ENCODE peak calls at places on chromosomes 1 and 21, in eight cellular contexts. One of them, this sample, is unnamed.

GRCh38 chr1:89659322-89660061 is 26.6 kb downstream of the LRRC8C start:
- DNase-seq in neural crest cell: no peak
- DNase-seq in kidney epithelial cell: no peak
- DNase-seq in activated T-cell treated with anti-CD3 and anti-CD28 coated beads for 1 hour: no peak
- DNase-seq in NCI-H2171 treated with DMSO at 0.1 percent for 48 hours: no peak
- DNase-seq in astrocyte of the spinal cord: no peak
- DNase-seq in T-helper 17 cell: no peak
- DNase-seq in mucosa of gallbladder: no peak
- DNase-seq in this sample: no peak

GRCh38 chr1:205339717-205340116 is 17.0 kb downstream of the KLHDC8A start:
- DNase-seq in astrocyte of the spinal cord: no peak
- DNase-seq in kidney epithelial cell: no peak
- DNase-seq in activated T-cell treated with anti-CD3 and anti-CD28 coated beads for 1 hour: no peak
- DNase-seq in T-helper 17 cell: no peak
- DNase-seq in NCI-H2171 treated with DMSO at 0.1 percent for 48 hours: no peak
- DNase-seq in mucosa of gallbladder: no peak
- DNase-seq in neural crest cell: no peak
- DNase-seq in this sample: no peak

GRCh38 chr1:194568610-194569009 is 1382.2 kb upstream of the B3GALT2 start:
- DNase-seq in NCI-H2171 treated with DMSO at 0.1 percent for 48 hours: no peak
- DNase-seq in kidney epithelial cell: no peak
- DNase-seq in T-helper 17 cell: no peak
- DNase-seq in neural crest cell: no peak
- DNase-seq in astrocyte of the spinal cord: no peak
- DNase-seq in mucosa of gallbladder: no peak
- DNase-seq in activated T-cell treated with anti-CD3 and anti-CD28 coated beads for 1 hour: no peak
- DNase-seq in this sample: no peak

GRCh38 chr1:238223067-238223640 is 332.4 kb upstream of the ZP4 start:
- DNase-seq in kidney epithelial cell: peak
- DNase-seq in mucosa of gallbladder: no peak
- DNase-seq in astrocyte of the spinal cord: no peak
- DNase-seq in neural crest cell: no peak
- DNase-seq in activated T-cell treated with anti-CD3 and anti-CD28 coated beads for 1 hour: no peak
- DNase-seq in T-helper 17 cell: no peak
- DNase-seq in NCI-H2171 treated with DMSO at 0.1 percent for 48 hours: no peak
- DNase-seq in this sample: no peak

GRCh38 chr1:153771841-153772593 is 3.2 kb upstream of the SLC27A3 start:
- DNase-seq in neural crest cell: peak
- DNase-seq in kidney epithelial cell: no peak
- DNase-seq in NCI-H2171 treated with DMSO at 0.1 percent for 48 hours: no peak
- DNase-seq in T-helper 17 cell: no peak
- DNase-seq in astrocyte of the spinal cord: no peak
- DNase-seq in mucosa of gallbladder: no peak
- DNase-seq in activated T-cell treated with anti-CD3 and anti-CD28 coated beads for 1 hour: no peak
- DNase-seq in this sample: no peak

GRCh38 chr1:31231802-31232201 is 7.9 kb downstream of the NKAIN1 start:
- DNase-seq in astrocyte of the spinal cord: no peak
- DNase-seq in neural crest cell: no peak
- DNase-seq in activated T-cell treated with anti-CD3 and anti-CD28 coated beads for 1 hour: no peak
- DNase-seq in kidney epithelial cell: no peak
- DNase-seq in mucosa of gallbladder: no peak
- DNase-seq in T-helper 17 cell: no peak
- DNase-seq in NCI-H2171 treated with DMSO at 0.1 percent for 48 hours: no peak
- DNase-seq in this sample: no peak

GRCh38 chr1:23695667-23696066 is 4.1 kb downstream of the RPL11 start:
- DNase-seq in neural crest cell: no peak
- DNase-seq in NCI-H2171 treated with DMSO at 0.1 percent for 48 hours: no peak
- DNase-seq in mucosa of gallbladder: no peak
- DNase-seq in activated T-cell treated with anti-CD3 and anti-CD28 coated beads for 1 hour: no peak
- DNase-seq in astrocyte of the spinal cord: no peak
- DNase-seq in T-helper 17 cell: no peak
- DNase-seq in kidney epithelial cell: no peak
- DNase-seq in this sample: no peak

GRCh38 chr1:3730556-3731247 is 21.5 kb upstream of the CCDC27 start:
- DNase-seq in activated T-cell treated with anti-CD3 and anti-CD28 coated beads for 1 hour: no peak
- DNase-seq in neural crest cell: no peak
- DNase-seq in NCI-H2171 treated with DMSO at 0.1 percent for 48 hours: no peak
- DNase-seq in astrocyte of the spinal cord: no peak
- DNase-seq in T-helper 17 cell: no peak
- DNase-seq in kidney epithelial cell: no peak
- DNase-seq in mucosa of gallbladder: no peak
- DNase-seq in this sample: no peak

GRCh38 chr21:31557421-31557955 is 102.0 kb upstream of the SOD1 start:
- DNase-seq in astrocyte of the spinal cord: no peak
- DNase-seq in T-helper 17 cell: no peak
- DNase-seq in mucosa of gallbladder: no peak
- DNase-seq in activated T-cell treated with anti-CD3 and anti-CD28 coated beads for 1 hour: peak
- DNase-seq in kidney epithelial cell: no peak
- DNase-seq in neural crest cell: peak
- DNase-seq in NCI-H2171 treated with DMSO at 0.1 percent for 48 hours: peak
- DNase-seq in this sample: no peak

GRCh38 chr1:150809651-150810050 is 1.6 kb upstream of the CTSK start:
- DNase-seq in astrocyte of the spinal cord: peak
- DNase-seq in kidney epithelial cell: peak
- DNase-seq in NCI-H2171 treated with DMSO at 0.1 percent for 48 hours: no peak
- DNase-seq in mucosa of gallbladder: no peak
- DNase-seq in T-helper 17 cell: no peak
- DNase-seq in activated T-cell treated with anti-CD3 and anti-CD28 coated beads for 1 hour: no peak
- DNase-seq in neural crest cell: no peak
- DNase-seq in this sample: no peak

GRCh38 chr21:28427356-28428022 is 565.2 kb downstream of the LTN1 start:
- DNase-seq in mucosa of gallbladder: no peak
- DNase-seq in T-helper 17 cell: no peak
- DNase-seq in activated T-cell treated with anti-CD3 and anti-CD28 coated beads for 1 hour: no peak
- DNase-seq in kidney epithelial cell: no peak
- DNase-seq in astrocyte of the spinal cord: peak
- DNase-seq in neural crest cell: no peak
- DNase-seq in NCI-H2171 treated with DMSO at 0.1 percent for 48 hours: no peak
- DNase-seq in this sample: no peak

GRCh38 chr21:16587141-16587570 is 857.4 kb downstream of the USP25 start:
- DNase-seq in T-helper 17 cell: no peak
- DNase-seq in kidney epithelial cell: no peak
- DNase-seq in NCI-H2171 treated with DMSO at 0.1 percent for 48 hours: no peak
- DNase-seq in mucosa of gallbladder: peak
- DNase-seq in astrocyte of the spinal cord: peak
- DNase-seq in neural crest cell: no peak
- DNase-seq in activated T-cell treated with anti-CD3 and anti-CD28 coated beads for 1 hour: no peak
- DNase-seq in this sample: no peak

GRCh38 chr1:61752921-61753389 is 10.7 kb downstream of the PATJ start:
- DNase-seq in activated T-cell treated with anti-CD3 and anti-CD28 coated beads for 1 hour: no peak
- DNase-seq in NCI-H2171 treated with DMSO at 0.1 percent for 48 hours: no peak
- DNase-seq in astrocyte of the spinal cord: no peak
- DNase-seq in neural crest cell: no peak
- DNase-seq in kidney epithelial cell: no peak
- DNase-seq in mucosa of gallbladder: no peak
- DNase-seq in T-helper 17 cell: no peak
- DNase-seq in this sample: no peak

GRCh38 chr1:30248373-30248772 is 475.0 kb downstream of the MATN1 start:
- DNase-seq in activated T-cell treated with anti-CD3 and anti-CD28 coated beads for 1 hour: no peak
- DNase-seq in neural crest cell: no peak
- DNase-seq in NCI-H2171 treated with DMSO at 0.1 percent for 48 hours: no peak
- DNase-seq in kidney epithelial cell: no peak
- DNase-seq in astrocyte of the spinal cord: no peak
- DNase-seq in T-helper 17 cell: no peak
- DNase-seq in mucosa of gallbladder: no peak
- DNase-seq in this sample: no peak

GRCh38 chr1:115135681-115136080 is 46.4 kb upstream of the TSPAN2 start:
- DNase-seq in NCI-H2171 treated with DMSO at 0.1 percent for 48 hours: no peak
- DNase-seq in neural crest cell: no peak
- DNase-seq in astrocyte of the spinal cord: peak
- DNase-seq in kidney epithelial cell: no peak
- DNase-seq in activated T-cell treated with anti-CD3 and anti-CD28 coated beads for 1 hour: no peak
- DNase-seq in mucosa of gallbladder: no peak
- DNase-seq in T-helper 17 cell: no peak
- DNase-seq in this sample: no peak

GRCh38 chr1:1361982-1362423 is 3.6 kb upstream of the MXRA8 start:
- DNase-seq in mucosa of gallbladder: no peak
- DNase-seq in kidney epithelial cell: no peak
- DNase-seq in NCI-H2171 treated with DMSO at 0.1 percent for 48 hours: no peak
- DNase-seq in astrocyte of the spinal cord: peak
- DNase-seq in activated T-cell treated with anti-CD3 and anti-CD28 coated beads for 1 hour: no peak
- DNase-seq in T-helper 17 cell: no peak
- DNase-seq in neural crest cell: no peak
- DNase-seq in this sample: no peak

GRCh38 chr1:11721301-11721700 is 14.6 kb upstream of the AGTRAP start:
- DNase-seq in T-helper 17 cell: no peak
- DNase-seq in neural crest cell: no peak
- DNase-seq in mucosa of gallbladder: no peak
- DNase-seq in kidney epithelial cell: no peak
- DNase-seq in activated T-cell treated with anti-CD3 and anti-CD28 coated beads for 1 hour: no peak
- DNase-seq in NCI-H2171 treated with DMSO at 0.1 percent for 48 hours: no peak
- DNase-seq in astrocyte of the spinal cord: no peak
- DNase-seq in this sample: no peak

GRCh38 chr1:203124011-203124410 is 3.5 kb upstream of the ADORA1 start:
- DNase-seq in neural crest cell: no peak
- DNase-seq in astrocyte of the spinal cord: no peak
- DNase-seq in mucosa of gallbladder: no peak
- DNase-seq in NCI-H2171 treated with DMSO at 0.1 percent for 48 hours: no peak
- DNase-seq in T-helper 17 cell: no peak
- DNase-seq in kidney epithelial cell: no peak
- DNase-seq in activated T-cell treated with anti-CD3 and anti-CD28 coated beads for 1 hour: no peak
- DNase-seq in this sample: no peak

GRCh38 chr21:38561205-38561604 is 62.9 kb upstream of the ERG start:
- DNase-seq in activated T-cell treated with anti-CD3 and anti-CD28 coated beads for 1 hour: no peak
- DNase-seq in astrocyte of the spinal cord: no peak
- DNase-seq in neural crest cell: no peak
- DNase-seq in T-helper 17 cell: no peak
- DNase-seq in NCI-H2171 treated with DMSO at 0.1 percent for 48 hours: no peak
- DNase-seq in kidney epithelial cell: no peak
- DNase-seq in mucosa of gallbladder: no peak
- DNase-seq in this sample: no peak

GRCh38 chr1:147600119-147601111 is 59.1 kb downstream of the BCL9 start:
- DNase-seq in mucosa of gallbladder: no peak
- DNase-seq in kidney epithelial cell: peak
- DNase-seq in activated T-cell treated with anti-CD3 and anti-CD28 coated beads for 1 hour: no peak
- DNase-seq in NCI-H2171 treated with DMSO at 0.1 percent for 48 hours: no peak
- DNase-seq in astrocyte of the spinal cord: peak
- DNase-seq in neural crest cell: no peak
- DNase-seq in T-helper 17 cell: no peak
- DNase-seq in this sample: no peak

GRCh38 chr21:45408811-45409261 is 3.9 kb downstream of the COL18A1 start:
- DNase-seq in T-helper 17 cell: no peak
- DNase-seq in kidney epithelial cell: no peak
- DNase-seq in mucosa of gallbladder: no peak
- DNase-seq in astrocyte of the spinal cord: no peak
- DNase-seq in activated T-cell treated with anti-CD3 and anti-CD28 coated beads for 1 hour: no peak
- DNase-seq in neural crest cell: no peak
- DNase-seq in NCI-H2171 treated with DMSO at 0.1 percent for 48 hours: no peak
- DNase-seq in this sample: no peak

GRCh38 chr1:112833806-112834205 is 118.7 kb upstream of the PPM1J start:
- DNase-seq in astrocyte of the spinal cord: no peak
- DNase-seq in neural crest cell: no peak
- DNase-seq in activated T-cell treated with anti-CD3 and anti-CD28 coated beads for 1 hour: no peak
- DNase-seq in kidney epithelial cell: no peak
- DNase-seq in mucosa of gallbladder: no peak
- DNase-seq in NCI-H2171 treated with DMSO at 0.1 percent for 48 hours: no peak
- DNase-seq in T-helper 17 cell: no peak
- DNase-seq in this sample: no peak

GRCh38 chr1:108889706-108890105 is 12.9 kb downstream of the GPSM2 start:
- DNase-seq in NCI-H2171 treated with DMSO at 0.1 percent for 48 hours: no peak
- DNase-seq in astrocyte of the spinal cord: no peak
- DNase-seq in kidney epithelial cell: no peak
- DNase-seq in activated T-cell treated with anti-CD3 and anti-CD28 coated beads for 1 hour: no peak
- DNase-seq in T-helper 17 cell: no peak
- DNase-seq in mucosa of gallbladder: no peak
- DNase-seq in neural crest cell: no peak
- DNase-seq in this sample: no peak

GRCh38 chr1:65148548-65149390 is 766 bp downstream of the AK4 start:
- DNase-seq in mucosa of gallbladder: peak
- DNase-seq in astrocyte of the spinal cord: peak
- DNase-seq in kidney epithelial cell: no peak
- DNase-seq in NCI-H2171 treated with DMSO at 0.1 percent for 48 hours: peak
- DNase-seq in T-helper 17 cell: no peak
- DNase-seq in neural crest cell: peak
- DNase-seq in activated T-cell treated with anti-CD3 and anti-CD28 coated beads for 1 hour: no peak
- DNase-seq in this sample: no peak

GRCh38 chr1:109198745-109199144 is 15.0 kb upstream of the SARS1 start:
- DNase-seq in neural crest cell: no peak
- DNase-seq in mucosa of gallbladder: no peak
- DNase-seq in activated T-cell treated with anti-CD3 and anti-CD28 coated beads for 1 hour: no peak
- DNase-seq in kidney epithelial cell: no peak
- DNase-seq in NCI-H2171 treated with DMSO at 0.1 percent for 48 hours: no peak
- DNase-seq in astrocyte of the spinal cord: peak
- DNase-seq in T-helper 17 cell: no peak
- DNase-seq in this sample: no peak

GRCh38 chr1:201394596-201394995 is 4.5 kb downstream of the LAD1 start:
- DNase-seq in astrocyte of the spinal cord: no peak
- DNase-seq in NCI-H2171 treated with DMSO at 0.1 percent for 48 hours: no peak
- DNase-seq in activated T-cell treated with anti-CD3 and anti-CD28 coated beads for 1 hour: no peak
- DNase-seq in mucosa of gallbladder: no peak
- DNase-seq in neural crest cell: no peak
- DNase-seq in kidney epithelial cell: no peak
- DNase-seq in T-helper 17 cell: no peak
- DNase-seq in this sample: no peak

GRCh38 chr1:156004843-156005593 is 15.7 kb downstream of the SSR2 start:
- DNase-seq in activated T-cell treated with anti-CD3 and anti-CD28 coated beads for 1 hour: no peak
- DNase-seq in kidney epithelial cell: no peak
- DNase-seq in NCI-H2171 treated with DMSO at 0.1 percent for 48 hours: no peak
- DNase-seq in astrocyte of the spinal cord: no peak
- DNase-seq in T-helper 17 cell: no peak
- DNase-seq in mucosa of gallbladder: peak
- DNase-seq in neural crest cell: no peak
- DNase-seq in this sample: peak

GRCh38 chr1:206706298-206706791 is 21.6 kb downstream of the MAPKAPK2 start:
- DNase-seq in activated T-cell treated with anti-CD3 and anti-CD28 coated beads for 1 hour: no peak
- DNase-seq in NCI-H2171 treated with DMSO at 0.1 percent for 48 hours: peak
- DNase-seq in neural crest cell: peak
- DNase-seq in astrocyte of the spinal cord: peak
- DNase-seq in kidney epithelial cell: no peak
- DNase-seq in mucosa of gallbladder: no peak
- DNase-seq in T-helper 17 cell: no peak
- DNase-seq in this sample: no peak

GRCh38 chr1:14095001-14095400 is 395.0 kb downstream of the PRDM2 start:
- DNase-seq in kidney epithelial cell: no peak
- DNase-seq in astrocyte of the spinal cord: peak
- DNase-seq in activated T-cell treated with anti-CD3 and anti-CD28 coated beads for 1 hour: no peak
- DNase-seq in neural crest cell: no peak
- DNase-seq in NCI-H2171 treated with DMSO at 0.1 percent for 48 hours: peak
- DNase-seq in T-helper 17 cell: no peak
- DNase-seq in mucosa of gallbladder: no peak
- DNase-seq in this sample: no peak

GRCh38 chr1:21884456-21885235 is 52.5 kb downstream of the HSPG2 start:
- DNase-seq in activated T-cell treated with anti-CD3 and anti-CD28 coated beads for 1 hour: no peak
- DNase-seq in T-helper 17 cell: no peak
- DNase-seq in astrocyte of the spinal cord: no peak
- DNase-seq in NCI-H2171 treated with DMSO at 0.1 percent for 48 hours: no peak
- DNase-seq in neural crest cell: no peak
- DNase-seq in kidney epithelial cell: no peak
- DNase-seq in mucosa of gallbladder: no peak
- DNase-seq in this sample: no peak

GRCh38 chr1:219771039-219771438 is 157.3 kb downstream of the SLC30A10 start:
- DNase-seq in activated T-cell treated with anti-CD3 and anti-CD28 coated beads for 1 hour: no peak
- DNase-seq in mucosa of gallbladder: no peak
- DNase-seq in astrocyte of the spinal cord: peak
- DNase-seq in T-helper 17 cell: no peak
- DNase-seq in neural crest cell: no peak
- DNase-seq in kidney epithelial cell: peak
- DNase-seq in NCI-H2171 treated with DMSO at 0.1 percent for 48 hours: no peak
- DNase-seq in this sample: no peak

GRCh38 chr1:50426702-50427085 is 3.5 kb upstream of the DMRTA2 start:
- DNase-seq in astrocyte of the spinal cord: no peak
- DNase-seq in kidney epithelial cell: no peak
- DNase-seq in neural crest cell: no peak
- DNase-seq in T-helper 17 cell: no peak
- DNase-seq in NCI-H2171 treated with DMSO at 0.1 percent for 48 hours: no peak
- DNase-seq in activated T-cell treated with anti-CD3 and anti-CD28 coated beads for 1 hour: no peak
- DNase-seq in mucosa of gallbladder: no peak
- DNase-seq in this sample: no peak

GRCh38 chr21:16079830-16080229 is 350.0 kb downstream of the USP25 start:
- DNase-seq in neural crest cell: no peak
- DNase-seq in NCI-H2171 treated with DMSO at 0.1 percent for 48 hours: no peak
- DNase-seq in astrocyte of the spinal cord: peak
- DNase-seq in activated T-cell treated with anti-CD3 and anti-CD28 coated beads for 1 hour: no peak
- DNase-seq in kidney epithelial cell: no peak
- DNase-seq in T-helper 17 cell: no peak
- DNase-seq in mucosa of gallbladder: no peak
- DNase-seq in this sample: no peak

GRCh38 chr1:100496896-100497295 is 41.0 kb upstream of the GPR88 start:
- DNase-seq in neural crest cell: no peak
- DNase-seq in kidney epithelial cell: no peak
- DNase-seq in NCI-H2171 treated with DMSO at 0.1 percent for 48 hours: no peak
- DNase-seq in astrocyte of the spinal cord: no peak
- DNase-seq in T-helper 17 cell: no peak
- DNase-seq in activated T-cell treated with anti-CD3 and anti-CD28 coated beads for 1 hour: no peak
- DNase-seq in mucosa of gallbladder: no peak
- DNase-seq in this sample: no peak